ENCODE peak calls at places on chromosomes 5 and 9, in ten cellular contexts. G, M, Q, W, Y, F, A, N, O and R are unnamed samples.

GRCh38 chr9:93276973-93277372 is 93.0 kb downstream of the WNK2 start:
- DNase-seq in O (no peak), F (no peak), N (no peak), M (no peak), W (no peak), G (no peak), Q (no peak), Y (no peak), A (no peak), R (no peak)

GRCh38 chr9:113694912-113695900 is 180.9 kb upstream of the ZNF618 start:
- DNase-seq in G (no peak), A (no peak), N (no peak), O (no peak), F (no peak), Y (no peak), Q (no peak), W (no peak), M (no peak), R (no peak)

GRCh38 chr5:54761213-54761701 is 224.1 kb downstream of the ESM1 start:
- DNase-seq in O (peak), G (peak), A (peak), M (no peak), Y (peak), Q (no peak), W (peak), N (no peak), F (no peak), R (no peak)

GRCh38 chr9:70106571-70106970 is 62.9 kb downstream of the MAMDC2 start:
- DNase-seq in A (no peak), Y (no peak), W (no peak), N (no peak), G (no peak), F (no peak), M (no peak), Q (no peak), O (no peak), R (no peak)

GRCh38 chr5:11040345-11040744 is 279.3 kb upstream of the DAP start:
- DNase-seq in F (no peak), G (no peak), Y (no peak), Q (no peak), M (no peak), A (no peak), N (no peak), W (no peak), O (no peak), R (no peak)

GRCh38 chr5:15889001-15889400 is 290.6 kb downstream of the MARCHF11 start:
- DNase-seq in A (no peak), O (no peak), F (no peak), N (no peak), Q (no peak), W (no peak), Y (no peak), G (no peak), M (no peak), R (no peak)

GRCh38 chr5:107806705-107807104 is 136.0 kb upstream of the EFNA5 start:
- DNase-seq in M (no peak), F (no peak), Y (no peak), O (peak), G (peak), W (peak), N (no peak), Q (no peak), A (no peak), R (no peak)

GRCh38 chr5:58259685-58260152 is 200.2 kb downstream of the PLK2 start:
- DNase-seq in A (peak), Y (no peak), M (no peak), Q (no peak), G (peak), W (peak), N (no peak), O (peak), F (no peak), R (no peak)

GRCh38 chr9:131393622-131394463 is at the start of gene PRRC2B:
- DNase-seq in M (peak), O (peak), Y (peak), G (peak), W (peak), Q (peak), N (peak), A (no peak), F (peak), R (peak)

GRCh38 chr5:75526065-75526464 is 14.4 kb downstream of the POLK start:
- DNase-seq in Q (no peak), N (no peak), F (no peak), Y (no peak), W (no peak), A (no peak), O (no peak), M (no peak), G (no peak), R (no peak)

GRCh38 chr5:174724484-174725260 is at the start of gene MSX2:
- DNase-seq in M (peak), A (peak), N (peak), G (peak), Y (peak), O (peak), F (peak), Q (peak), W (peak), R (no peak)

GRCh38 chr5:9057406-9058000 is 488.4 kb downstream of the SEMA5A start:
- DNase-seq in F (no peak), Y (no peak), N (no peak), W (no peak), G (no peak), A (no peak), M (no peak), Q (no peak), O (no peak), R (no peak)

GRCh38 chr9:112754578-112754977 is 4.0 kb downstream of the SNX30 start:
- DNase-seq in W (peak), Q (no peak), N (no peak), O (peak), A (no peak), Y (no peak), G (no peak), M (no peak), F (no peak), R (peak)

GRCh38 chr5:161098516-161098915 is 246.5 kb upstream of the ATP10B start:
- DNase-seq in A (no peak), N (no peak), G (no peak), O (no peak), F (no peak), M (no peak), W (no peak), Q (no peak), Y (no peak), R (no peak)

GRCh38 chr9:7988644-7989280 is 189.2 kb upstream of the DMAC1 start:
- DNase-seq in N (no peak), Y (no peak), O (no peak), Q (no peak), F (no peak), W (no peak), M (no peak), A (no peak), G (no peak), R (no peak)

DNA sequence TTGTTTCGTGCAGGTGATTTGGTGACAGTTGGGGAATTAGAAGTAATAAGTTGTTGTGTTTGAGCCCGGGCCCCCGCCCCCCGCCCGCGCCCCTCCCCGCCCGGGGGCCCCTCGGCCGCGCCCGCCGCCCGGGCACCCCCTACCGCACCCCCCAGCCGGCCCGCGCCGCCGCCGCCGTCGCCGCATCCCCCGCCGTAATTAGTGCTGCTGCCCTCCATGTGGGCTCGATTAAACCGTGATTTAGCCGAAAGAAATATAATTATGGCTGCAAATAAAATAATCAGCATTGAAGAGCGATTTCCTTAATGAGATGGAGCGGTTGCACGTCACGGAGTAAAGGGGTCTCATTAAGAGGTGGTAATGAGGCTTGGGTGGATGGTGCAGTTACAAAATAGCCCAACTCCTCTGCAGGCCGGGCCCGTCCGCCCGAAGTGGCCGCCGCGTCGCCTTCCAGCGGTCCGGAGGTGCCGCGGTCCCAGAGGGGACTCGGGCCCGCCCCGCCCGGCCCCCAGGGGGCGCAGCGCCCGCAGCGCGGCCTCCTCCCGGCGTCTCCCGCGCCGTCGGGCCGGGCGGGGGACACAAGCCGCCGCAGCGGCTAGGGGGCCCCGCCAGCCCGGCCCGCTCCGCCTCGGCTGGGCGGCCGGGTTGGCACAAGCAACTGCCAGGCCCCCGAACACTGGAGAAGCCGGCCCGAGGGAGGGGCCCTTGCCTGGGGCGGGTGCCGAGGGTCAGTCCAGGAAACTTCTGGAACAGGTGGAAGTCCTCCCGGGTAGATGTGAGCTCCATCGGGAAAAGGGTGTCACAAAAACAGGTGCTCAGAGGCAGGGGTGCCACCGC is 6.9 kb upstream of the OTP start:
- DNase-seq in M (no peak), G (peak), O (no peak), Y (no peak), A (no peak), F (no peak), N (peak), Q (peak), W (no peak), R (peak)
- TF ChIP-seq CTCF in M (no peak), G (peak), O (peak), Y (peak), A (no peak), F (peak), N (peak), Q (no peak), W (peak), R (peak)

GRCh38 chr5:2417301-2417700 is 334.2 kb downstream of the IRX2 start:
- DNase-seq in F (no peak), W (no peak), N (no peak), Y (no peak), O (no peak), M (no peak), Q (no peak), A (no peak), G (no peak), R (no peak)

GRCh38 chr5:2410451-2410850 is 341.0 kb downstream of the IRX2 start:
- DNase-seq in W (no peak), F (no peak), M (no peak), O (no peak), Q (no peak), G (no peak), Y (no peak), N (no peak), A (no peak), R (no peak)

GRCh38 chr5:2415678-2416077 is 335.8 kb downstream of the IRX2 start:
- DNase-seq in W (no peak), Y (no peak), M (no peak), A (no peak), F (no peak), Q (no peak), O (no peak), N (peak), G (no peak), R (no peak)
- TF ChIP-seq CTCF in W (no peak), Y (no peak), M (no peak), A (no peak), F (no peak), Q (no peak), O (no peak), N (peak), G (no peak), R (no peak)

GRCh38 chr5:1349246-1349645 is 4.3 kb upstream of the CLPTM1L start:
- DNase-seq in F (no peak), G (peak), O (no peak), Q (peak), W (no peak), M (no peak), N (no peak), A (no peak), Y (no peak), R (no peak)
- TF ChIP-seq CTCF in F (no peak), G (no peak), O (no peak), Q (no peak), W (no peak), M (no peak), N (no peak), A (no peak), Y (no peak), R (no peak)

GRCh38 chr5:124726631-124727362 is 19.6 kb downstream of the ZNF608 start:
- DNase-seq in Y (peak), A (no peak), N (no peak), W (no peak), Q (no peak), O (no peak), G (no peak), M (no peak), F (no peak), R (no peak)

GRCh38 chr5:124725622-124726258 is 20.7 kb downstream of the ZNF608 start:
- DNase-seq in F (no peak), Q (no peak), M (no peak), A (no peak), W (no peak), Y (no peak), O (no peak), N (no peak), G (no peak), R (no peak)

GRCh38 chr5:124728331-124729307 is 17.8 kb downstream of the ZNF608 start:
- DNase-seq in O (no peak), W (no peak), F (no peak), N (no peak), A (no peak), Y (no peak), Q (no peak), G (no peak), M (no peak), R (no peak)

GRCh38 chr5:124724357-124725039 is 21.9 kb downstream of the ZNF608 start:
- DNase-seq in Y (no peak), W (no peak), F (no peak), A (no peak), O (no peak), N (no peak), M (no peak), G (no peak), Q (no peak), R (peak)

GRCh38 chr5:124725040-124725434 is 21.4 kb downstream of the ZNF608 start:
- DNase-seq in W (no peak), A (no peak), Y (no peak), F (no peak), N (no peak), G (no peak), O (no peak), M (no peak), Q (no peak), R (peak)
- TF ChIP-seq CTCF in W (peak), A (no peak), Y (no peak), F (no peak), N (peak), G (no peak), O (no peak), M (no peak), Q (no peak), R (peak)

GRCh38 chr9:85117831-85118230 is 448.3 kb downstream of the NTRK2 start:
- DNase-seq in Q (no peak), F (no peak), O (no peak), G (peak), N (no peak), M (no peak), Y (no peak), A (no peak), W (no peak), R (no peak)

GRCh38 chr9:85115473-85115872 is 445.9 kb downstream of the NTRK2 start:
- DNase-seq in N (no peak), O (no peak), Q (no peak), M (no peak), F (no peak), W (no peak), Y (no peak), A (no peak), G (no peak), R (no peak)

GRCh38 chr9:85112933-85113418 is 443.4 kb downstream of the NTRK2 start:
- DNase-seq in A (no peak), M (no peak), Y (no peak), W (no peak), N (no peak), O (no peak), F (no peak), Q (no peak), G (no peak), R (no peak)

GRCh38 chr9:85112376-85112775 is 442.8 kb downstream of the NTRK2 start:
- DNase-seq in A (no peak), M (no peak), F (no peak), G (no peak), N (no peak), W (no peak), Y (no peak), O (no peak), Q (no peak), R (no peak)

DNA sequence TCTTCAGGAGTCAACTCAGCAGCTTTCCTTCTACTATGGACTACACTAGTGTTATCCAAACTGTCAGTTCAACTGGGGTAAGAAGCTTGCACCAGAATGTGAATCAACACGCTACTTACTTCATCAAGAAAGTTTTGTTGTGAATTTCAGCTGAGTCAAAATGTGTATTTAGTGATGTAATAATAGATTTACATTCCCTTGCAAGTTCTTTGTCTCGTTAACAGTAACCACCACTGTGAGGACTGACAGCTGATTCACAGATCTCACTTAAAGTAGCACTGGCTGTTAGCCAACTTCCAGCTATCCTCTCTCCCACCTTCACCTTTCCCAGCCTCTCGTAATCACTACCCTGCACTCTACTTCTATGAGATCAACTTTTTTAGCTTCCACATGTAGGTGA is 445.3 kb downstream of the NTRK2 start:
- DNase-seq in Y (no peak), A (no peak), W (no peak), O (no peak), N (no peak), F (no peak), G (peak), Q (no peak), M (no peak), R (peak)
- TF ChIP-seq CTCF in Y (no peak), A (no peak), W (no peak), O (no peak), N (no peak), F (no peak), G (no peak), Q (no peak), M (no peak), R (no peak)

GRCh38 chr5:99715921-99716320 is 787.1 kb upstream of the CHD1 start:
- DNase-seq in G (no peak), W (no peak), Y (no peak), M (no peak), F (no peak), N (no peak), A (no peak), O (no peak), Q (no peak), R (no peak)
- TF ChIP-seq CTCF in G (no peak), W (no peak), Y (no peak), M (no peak), F (no peak), N (peak), A (no peak), O (no peak), Q (no peak), R (peak)

DNA sequence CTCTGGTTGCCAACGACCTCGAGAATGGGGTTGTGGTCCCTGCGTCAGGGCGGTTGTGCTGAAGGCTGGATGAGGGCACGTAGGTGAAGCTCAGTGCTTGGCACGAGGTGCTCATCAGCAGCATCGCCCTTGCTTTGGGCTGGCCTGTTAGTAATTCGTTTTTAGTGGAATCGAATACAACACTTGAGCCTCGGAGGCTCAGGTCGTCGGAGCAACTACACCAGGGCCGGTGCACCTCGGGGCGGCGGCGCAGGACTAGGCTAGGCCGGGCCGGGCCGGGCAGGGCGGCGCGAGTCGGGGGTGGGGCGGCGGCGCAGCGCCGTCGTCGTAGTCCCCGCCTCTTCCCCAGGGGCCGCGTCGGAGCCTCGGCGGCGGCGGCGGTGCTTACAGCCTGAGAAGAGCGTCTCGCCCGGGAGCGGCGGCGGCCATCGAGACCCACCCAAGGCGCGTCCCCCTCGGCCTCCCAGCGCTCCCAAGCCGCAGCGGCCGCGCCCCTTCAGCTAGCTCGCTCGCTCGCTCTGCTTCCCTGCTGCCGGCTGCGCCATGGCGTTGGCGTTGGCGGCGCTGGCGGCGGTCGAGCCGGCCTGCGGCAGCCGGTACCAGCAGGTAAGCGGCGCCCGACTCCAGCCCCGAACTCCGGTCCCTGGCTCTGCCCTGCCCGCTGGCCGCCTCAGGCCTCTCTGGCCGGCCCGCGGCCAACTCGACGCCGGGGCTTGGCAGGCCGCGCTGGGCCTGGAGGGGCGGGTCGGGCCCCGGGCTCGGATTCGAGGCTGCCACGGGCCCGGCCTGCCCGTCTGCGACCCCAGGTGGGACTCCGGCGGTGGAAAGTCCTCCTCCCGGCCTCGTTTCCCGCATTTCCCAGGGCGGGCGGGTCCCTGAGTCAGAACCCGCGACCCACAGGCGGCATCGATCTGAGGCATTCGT is at the start of gene NDFIP1:
- DNase-seq in F (peak), A (no peak), O (peak), N (peak), M (peak), G (peak), Q (peak), W (peak), Y (peak), R (peak)
- TF ChIP-seq CTCF in F (peak), A (no peak), O (no peak), N (no peak), M (no peak), G (no peak), Q (peak), W (no peak), Y (no peak), R (no peak)

GRCh38 chr9:37034320-37034937 is 361 bp upstream of the PAX5 start:
- DNase-seq in Q (peak), N (no peak), M (no peak), A (no peak), W (no peak), O (no peak), F (no peak), G (no peak), Y (no peak), R (peak)
- TF ChIP-seq CTCF in Q (peak), N (peak), M (no peak), A (no peak), W (no peak), O (no peak), F (no peak), G (peak), Y (no peak), R (peak)

DNA sequence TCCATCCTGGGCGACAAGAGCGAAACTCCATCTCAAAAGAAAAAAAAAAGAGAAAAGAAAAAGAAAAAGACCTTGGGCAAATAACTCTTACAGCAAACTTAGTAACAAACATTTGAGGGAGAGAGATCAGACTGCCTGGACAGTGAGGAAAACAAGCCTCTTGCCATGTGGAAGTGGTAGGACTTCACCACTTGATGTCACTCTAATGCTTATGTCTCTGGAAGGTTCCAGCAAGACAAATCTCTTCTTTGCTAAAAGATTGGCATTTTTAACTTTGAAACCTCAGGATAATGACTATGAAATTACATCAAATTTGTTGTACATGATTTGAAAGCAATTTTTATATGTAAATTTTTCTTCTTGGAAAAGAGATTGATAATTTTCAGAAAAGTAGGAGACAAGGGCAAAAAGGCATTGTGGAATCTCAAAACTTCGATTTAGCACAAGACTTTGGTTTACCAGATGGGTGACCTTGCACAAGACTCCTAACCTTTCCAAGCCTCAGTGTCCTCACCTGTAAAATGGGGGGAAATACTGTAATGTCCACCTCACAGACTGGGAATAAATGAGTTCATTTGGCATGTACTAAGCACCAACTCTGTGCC is 5.4 kb downstream of the ACTL7B start:
- DNase-seq in G (peak), M (no peak), O (peak), Y (no peak), N (no peak), Q (no peak), W (peak), A (no peak), F (no peak), R (no peak)
- TF ChIP-seq CTCF in G (peak), M (no peak), O (peak), Y (peak), N (no peak), Q (no peak), W (peak), A (peak), F (no peak), R (peak)

GRCh38 chr5:1883120-1883924 is 597 bp upstream of the IRX4 start:
- DNase-seq in W (no peak), Y (no peak), G (peak), Q (peak), O (no peak), A (no peak), F (no peak), M (no peak), N (peak), R (peak)
- TF ChIP-seq CTCF in W (peak), Y (no peak), G (no peak), Q (no peak), O (no peak), A (no peak), F (peak), M (no peak), N (peak), R (no peak)